ENCODE peak calls at places on chromosomes 12 and 14, in eight cellular contexts. H, A, C, Q, W, X, U and R are unnamed samples.

GRCh38 chr12:47509398-47509851 is 196.4 kb downstream of the RPAP3 start:
- DNase-seq in H (no peak), A (no peak), C (no peak), Q (no peak), W (no peak), X (no peak), U (peak; percentile 38), R (no peak)

GRCh38 chr12:109330282-109330681 is 17.4 kb upstream of the MYO1H start:
- DNase-seq in H (no peak), A (no peak), C (no peak), Q (no peak), W (no peak), X (no peak), U (no peak), R (no peak)

GRCh38 chr12:108804361-108804949 is 52.9 kb downstream of the SSH1 start:
- DNase-seq in H (no peak), A (no peak), C (no peak), Q (no peak), W (no peak), X (no peak), U (peak; percentile 77), R (no peak)

GRCh38 chr12:109385339-109386078 is 37.8 kb downstream of the MYO1H start:
- DNase-seq in H (no peak), A (peak; percentile 74), C (no peak), Q (no peak), W (peak; percentile 60), X (no peak), U (peak; percentile 41), R (peak; percentile 45)

GRCh38 chr12:121124402-121125109 is 8.1 kb upstream of the P2RX7 start:
- DNase-seq in H (no peak), A (no peak), C (no peak), Q (no peak), W (no peak), X (no peak), U (peak; percentile 80), R (no peak)

GRCh38 chr14:65852689-65853088 is 440.2 kb downstream of the FUT8 start:
- DNase-seq in H (no peak), A (no peak), C (no peak), Q (no peak), W (no peak), X (no peak), U (no peak), R (no peak)

GRCh38 chr14:71610149-71610548 is 322.1 kb upstream of the RGS6 start:
- DNase-seq in H (no peak), A (no peak), C (no peak), Q (no peak), W (no peak), X (no peak), U (no peak), R (no peak)

GRCh38 chr14:105135700-105136395 is 32.7 kb downstream of the JAG2 start:
- DNase-seq in H (no peak), A (no peak), C (no peak), Q (no peak), W (no peak), X (no peak), U (no peak), R (no peak)

GRCh38 chr14:61887628-61888027 is 125.4 kb downstream of the SNAPC1 start:
- DNase-seq in H (no peak), A (no peak), C (no peak), Q (no peak), W (no peak), X (no peak), U (no peak), R (no peak)

GRCh38 chr12:124923906-124924734 is 9.7 kb upstream of the UBC start:
- DNase-seq in H (no peak), A (no peak), C (no peak), Q (no peak), W (no peak), X (no peak), U (no peak), R (no peak)

GRCh38 chr12:115227137-115227615 is 543.2 kb upstream of the TBX3 start:
- DNase-seq in H (no peak), A (no peak), C (no peak), Q (no peak), W (no peak), X (no peak), U (peak; percentile 64), R (no peak)

GRCh38 chr14:102902523-102903247 is 19.8 kb upstream of the AMN start:
- DNase-seq in H (no peak), A (no peak), C (no peak), Q (no peak), W (peak; percentile 18), X (no peak), U (no peak), R (peak; percentile 84)

GRCh38 chr12:82781288-82782078 is 94.8 kb downstream of the TMTC2 start:
- DNase-seq in H (no peak), A (no peak), C (no peak), Q (peak; percentile 25), W (no peak), X (no peak), U (no peak), R (no peak)

GRCh38 chr12:68406134-68406576 is 74.0 kb upstream of the MDM1 start:
- DNase-seq in H (no peak), A (no peak), C (no peak), Q (peak; percentile 77), W (peak; percentile 25), X (no peak), U (peak; percentile 75), R (no peak)

GRCh38 chr14:96284430-96284829 is 28.4 kb downstream of the BDKRB1 start:
- DNase-seq in H (no peak), A (no peak), C (no peak), Q (no peak), W (no peak), X (no peak), U (no peak), R (no peak)

GRCh38 chr12:66653801-66654200 is 25.1 kb downstream of the GRIP1 start:
- DNase-seq in H (no peak), A (no peak), C (no peak), Q (no peak), W (no peak), X (no peak), U (no peak), R (no peak)

GRCh38 chr12:89181271-89181920 is 170.9 kb downstream of the DUSP6 start:
- DNase-seq in H (no peak), A (no peak), C (no peak), Q (no peak), W (no peak), X (no peak), U (peak; percentile 20), R (no peak)

GRCh38 chr12:72442217-72442616 is 170.0 kb downstream of the TRHDE start:
- DNase-seq in H (no peak), A (no peak), C (no peak), Q (no peak), W (no peak), X (no peak), U (no peak), R (no peak)